ENCODE peak calls at places on chromosomes 16 and 17, in eight cellular contexts. I is OCI-LY7, A is H1, P is omental fat pad, Q is astrocyte, C is AG09309, G is choroid plexus epithelial cell, L is breast epithelium. S is an unnamed sample.
A peak's percentile ranks its signal among the peaks of the same experiment; 100 is the strongest.

GRCh38 chr16:9016824-9017223 is 53.1 kb upstream of the USP7 start:
- DNase-seq in I (no peak), A (no peak), P (no peak), Q (no peak), C (no peak), G (no peak), L (no peak), S (no peak)

GRCh38 chr16:84226026-84226425 is 13.8 kb downstream of the KCNG4 start:
- DNase-seq in I (no peak), A (no peak), P (no peak), Q (no peak), C (no peak), G (no peak), L (no peak), S (peak; percentile 60)

GRCh38 chr16:74034862-74035261 is 261.8 kb upstream of the PSMD7 start:
- DNase-seq in I (peak; percentile 5), A (no peak), P (no peak), Q (no peak), C (no peak), G (peak; percentile 39), L (no peak), S (no peak)

GRCh38 chr17:75864448-75864871 is 9.3 kb upstream of the WBP2 start:
- DNase-seq in I (peak; percentile 89), A (no peak), P (no peak), Q (peak; percentile 49), C (no peak), G (peak; percentile 97), L (peak; percentile 48), S (peak; percentile 55)

GRCh38 chr16:57752581-57753447 is 17.2 kb downstream of the KATNB1 start:
- DNase-seq in I (no peak), A (peak; percentile 41), P (no peak), Q (no peak), C (no peak), G (no peak), L (no peak), S (no peak)

GRCh38 chr17:4445731-4446130 is 12.0 kb downstream of the SPNS3 start:
- DNase-seq in I (no peak), A (no peak), P (no peak), Q (no peak), C (no peak), G (no peak), L (no peak), S (no peak)

GRCh38 chr17:59508999-59509398 is 56.4 kb upstream of the DHX40 start:
- DNase-seq in I (no peak), A (peak; percentile 48), P (no peak), Q (no peak), C (no peak), G (no peak), L (no peak), S (no peak)

GRCh38 chr16:10984509-10984908 is 40.1 kb downstream of the CLEC16A start:
- DNase-seq in I (no peak), A (no peak), P (no peak), Q (peak; percentile 60), C (no peak), G (peak; percentile 57), L (no peak), S (peak; percentile 68)

GRCh38 chr16:60295451-60295850 is 1561.3 kb upstream of the GOT2 start:
- DNase-seq in I (no peak), A (no peak), P (no peak), Q (no peak), C (no peak), G (no peak), L (no peak), S (no peak)

GRCh38 chr17:69874220-69874670 is 200.8 kb upstream of the KCNJ16 start:
- DNase-seq in I (no peak), A (no peak), P (no peak), Q (peak; percentile 88), C (peak; percentile 86), G (peak; percentile 88), L (no peak), S (peak; percentile 92)

GRCh38 chr17:44522883-44523671 is 19.9 kb upstream of the GPATCH8 start:
- DNase-seq in I (peak; percentile 75), A (peak; percentile 94), P (peak; percentile 59), Q (no peak), C (no peak), G (peak; percentile 80), L (no peak), S (peak; percentile 66)

GRCh38 chr16:2033057-2033911 is 6.6 kb downstream of the NHERF2 start:
- DNase-seq in I (no peak), A (peak; percentile 55), P (no peak), Q (peak; percentile 59), C (no peak), G (peak; percentile 77), L (peak; percentile 76), S (peak; percentile 76)

GRCh38 chr17:72116692-72117469 is 3.9 kb upstream of the SOX9 start:
- DNase-seq in I (no peak), A (no peak), P (no peak), Q (no peak), C (no peak), G (peak; percentile 48), L (no peak), S (no peak)

GRCh38 chr16:84306564-84306963 is 11.9 kb downstream of the WFDC1 start:
- DNase-seq in I (no peak), A (no peak), P (no peak), Q (no peak), C (no peak), G (no peak), L (no peak), S (no peak)

GRCh38 chr17:31484821-31485220 is 93.3 kb downstream of the RAB11FIP4 start:
- DNase-seq in I (no peak), A (no peak), P (no peak), Q (no peak), C (no peak), G (no peak), L (no peak), S (no peak)

GRCh38 chr17:46082293-46082692 is 83.2 kb downstream of the STH start:
- DNase-seq in I (no peak), A (no peak), P (no peak), Q (no peak), C (no peak), G (no peak), L (no peak), S (no peak)

GRCh38 chr16:15958703-15959348 is 9.4 kb downstream of the ABCC1 start:
- DNase-seq in I (no peak), A (no peak), P (no peak), Q (no peak), C (no peak), G (no peak), L (no peak), S (no peak)

GRCh38 chr17:37732313-37732712 is 12.5 kb downstream of the HNF1B start:
- DNase-seq in I (no peak), A (no peak), P (no peak), Q (no peak), C (no peak), G (no peak), L (no peak), S (no peak)

GRCh38 chr17:2420131-2420530 is 19.3 kb upstream of the MNT start:
- DNase-seq in I (no peak), A (no peak), P (no peak), Q (no peak), C (no peak), G (no peak), L (no peak), S (no peak)

GRCh38 chr17:74213897-74214386 is 571 bp downstream of the TTYH2 start:
- DNase-seq in I (peak; percentile 54), A (peak; percentile 57), P (no peak), Q (no peak), C (no peak), G (no peak), L (no peak), S (no peak)

GRCh38 chr17:80413771-80414507 is 1.0 kb upstream of the ENDOV start:
- DNase-seq in I (no peak), A (no peak), P (no peak), Q (no peak), C (no peak), G (no peak), L (no peak), S (no peak)

GRCh38 chr17:80414508-80414802 is 512 bp upstream of the ENDOV start:
- DNase-seq in I (peak; percentile 30), A (no peak), P (no peak), Q (no peak), C (no peak), G (peak; percentile 21), L (no peak), S (no peak)

GRCh38 chr17:80409626-80410025 is 5.3 kb upstream of the ENDOV start:
- DNase-seq in I (no peak), A (no peak), P (no peak), Q (no peak), C (no peak), G (no peak), L (no peak), S (no peak)

GRCh38 chr17:80408872-80409271 is 6.1 kb upstream of the ENDOV start:
- DNase-seq in I (no peak), A (no peak), P (no peak), Q (no peak), C (no peak), G (peak; percentile 15), L (no peak), S (no peak)
- TF ChIP-seq CTCF in I (no peak), A (no peak), P (no peak), Q (no peak), C (no peak), G (no peak), L (no peak), S (no peak)

GRCh38 chr16:68022728-68023537 is at the start of the genes DDX28 and DUS2:
- DNase-seq in I (peak; percentile 94), A (peak; percentile 99), P (peak; percentile 93), Q (peak; percentile 90), C (peak; percentile 46), G (peak; percentile 94), L (peak; percentile 85), S (peak; percentile 86)
- TF ChIP-seq CTCF in I (no peak), A (no peak), P (no peak), Q (no peak), C (no peak), G (no peak), L (no peak), S (no peak)

GRCh38 chr16:87824016-87824990 is 45.0 kb downstream of the SLC7A5 start:
- DNase-seq in I (no peak), A (no peak), P (no peak), Q (no peak), C (no peak), G (no peak), L (no peak), S (no peak)
- TF ChIP-seq CTCF in I (no peak), A (no peak), P (no peak), Q (no peak), C (no peak), G (no peak), L (no peak), S (no peak)

GRCh38 chr17:30375661-30376060 is 3.1 kb upstream of the CPD start:
- DNase-seq in I (no peak), A (no peak), P (no peak), Q (no peak), C (no peak), G (peak; percentile 32), L (no peak), S (no peak)

GRCh38 chr17:30369995-30370394 is 8.7 kb upstream of the CPD start:
- DNase-seq in I (no peak), A (no peak), P (no peak), Q (peak; percentile 29), C (no peak), G (no peak), L (no peak), S (no peak)

GRCh38 chr17:30376621-30377452 is 1.9 kb upstream of the CPD start:
- DNase-seq in I (no peak), A (no peak), P (no peak), Q (peak; percentile 70), C (peak; percentile 72), G (peak; percentile 97), L (no peak), S (peak; percentile 20)

GRCh38 chr17:30368896-30369720 is 9.6 kb upstream of the CPD start:
- DNase-seq in I (no peak), A (no peak), P (no peak), Q (no peak), C (no peak), G (no peak), L (no peak), S (no peak)

GRCh38 chr17:30372755-30373154 is 6.0 kb upstream of the CPD start:
- DNase-seq in I (peak; percentile 20), A (no peak), P (no peak), Q (peak; percentile 34), C (no peak), G (no peak), L (no peak), S (peak; percentile 51)
- TF ChIP-seq CTCF in I (peak; percentile 49), A (peak; percentile 8), P (no peak), Q (no peak), C (peak; percentile 9), G (peak; percentile 10), L (no peak), S (peak; percentile 43)